ENCODE peak calls at places on chromosome 16, in eight cellular contexts. D is lower leg skin, H is adrenal gland, Y is B cell, W is left ventricle myocardium inferior, I is nephron progenitor cell, M is pancreas, T is MM.1S. U is an unnamed sample.

GRCh38 chr16:31177136-31177535 is 2.8 kb upstream of the FUS start:
- DNase-seq in D (no peak), H (peak; percentile 53), Y (no peak), W (no peak), I (no peak), M (no peak), T (no peak), U (peak; percentile 57)

GRCh38 chr16:85524630-85525463 is 88.3 kb upstream of the GSE1 start:
- DNase-seq in D (no peak), H (no peak), Y (peak; percentile 25), W (no peak), I (no peak), M (no peak), T (no peak), U (peak; percentile 91)

GRCh38 chr16:19874816-19875546 is 9.7 kb downstream of the GPRC5B start:
- DNase-seq in D (no peak), H (no peak), Y (no peak), W (no peak), I (no peak), M (no peak), T (no peak), U (no peak)

GRCh38 chr16:30104090-30104489 is 8.1 kb upstream of the YPEL3 start:
- DNase-seq in D (no peak), H (no peak), Y (no peak), W (no peak), I (no peak), M (no peak), T (no peak), U (no peak)

GRCh38 chr16:85446846-85447656 is 166.1 kb upstream of the GSE1 start:
- DNase-seq in D (no peak), H (no peak), Y (peak; percentile 72), W (no peak), I (no peak), M (peak; percentile 41), T (peak; percentile 78), U (no peak)

GRCh38 chr16:49443576-49443975 is 70.0 kb downstream of the C16orf78 start:
- DNase-seq in D (no peak), H (no peak), Y (no peak), W (no peak), I (no peak), M (no peak), T (no peak), U (no peak)

GRCh38 chr16:24686678-24687077 is 42.8 kb upstream of the TNRC6A start:
- DNase-seq in D (no peak), H (no peak), Y (no peak), W (no peak), I (no peak), M (no peak), T (no peak), U (no peak)

GRCh38 chr16:74667215-74667765 is 613 bp upstream of the RFWD3 start:
- DNase-seq in D (no peak), H (no peak), Y (peak; percentile 37), W (peak; percentile 24), I (peak; percentile 27), M (peak; percentile 9), T (peak; percentile 11), U (peak; percentile 15)

GRCh38 chr16:46673320-46674013 is 15.5 kb downstream of the VPS35 start:
- DNase-seq in D (no peak), H (peak; percentile 47), Y (peak; percentile 77), W (no peak), I (peak; percentile 41), M (no peak), T (peak; percentile 31), U (peak; percentile 69)

GRCh38 chr16:57422026-57422944 is 17.7 kb downstream of the CCL17 start:
- DNase-seq in D (peak; percentile 39), H (no peak), Y (no peak), W (no peak), I (peak; percentile 39), M (peak; percentile 39), T (no peak), U (peak; percentile 69)

GRCh38 chr16:75535211-75535843 is 581 bp downstream of the CHST5 start:
- DNase-seq in D (no peak), H (no peak), Y (no peak), W (no peak), I (no peak), M (no peak), T (no peak), U (no peak)

GRCh38 chr16:59290718-59291117 is 556.6 kb upstream of the GOT2 start:
- DNase-seq in D (no peak), H (no peak), Y (no peak), W (no peak), I (no peak), M (no peak), T (no peak), U (no peak)

GRCh38 chr16:50567651-50568050 is 19.5 kb downstream of the NKD1 start:
- DNase-seq in D (no peak), H (no peak), Y (no peak), W (no peak), I (no peak), M (no peak), T (no peak), U (no peak)

GRCh38 chr16:13864689-13865088 is 55.3 kb upstream of the ERCC4 start:
- DNase-seq in D (no peak), H (no peak), Y (no peak), W (no peak), I (no peak), M (no peak), T (no peak), U (no peak)

GRCh38 chr16:252366-253337 is 18.0 kb downstream of the FAM234A start:
- DNase-seq in D (no peak), H (no peak), Y (peak; percentile 32), W (no peak), I (no peak), M (no peak), T (no peak), U (no peak)

GRCh38 chr16:85984947-85985451 is 86.0 kb downstream of the IRF8 start:
- DNase-seq in D (no peak), H (no peak), Y (peak; percentile 52), W (no peak), I (no peak), M (no peak), T (no peak), U (no peak)

GRCh38 chr16:21226749-21227148 is 6.8 kb upstream of the ANKS4B start:
- DNase-seq in D (no peak), H (no peak), Y (no peak), W (no peak), I (no peak), M (no peak), T (no peak), U (no peak)

GRCh38 chr16:11224894-11225676 is 30.9 kb downstream of the SOCS1 start:
- DNase-seq in D (no peak), H (peak; percentile 59), Y (peak; percentile 87), W (peak; percentile 26), I (no peak), M (no peak), T (peak; percentile 79), U (no peak)

GRCh38 chr16:24717411-24717810 is 12.0 kb upstream of the TNRC6A start:
- DNase-seq in D (no peak), H (no peak), Y (no peak), W (no peak), I (no peak), M (no peak), T (no peak), U (no peak)

DNA sequence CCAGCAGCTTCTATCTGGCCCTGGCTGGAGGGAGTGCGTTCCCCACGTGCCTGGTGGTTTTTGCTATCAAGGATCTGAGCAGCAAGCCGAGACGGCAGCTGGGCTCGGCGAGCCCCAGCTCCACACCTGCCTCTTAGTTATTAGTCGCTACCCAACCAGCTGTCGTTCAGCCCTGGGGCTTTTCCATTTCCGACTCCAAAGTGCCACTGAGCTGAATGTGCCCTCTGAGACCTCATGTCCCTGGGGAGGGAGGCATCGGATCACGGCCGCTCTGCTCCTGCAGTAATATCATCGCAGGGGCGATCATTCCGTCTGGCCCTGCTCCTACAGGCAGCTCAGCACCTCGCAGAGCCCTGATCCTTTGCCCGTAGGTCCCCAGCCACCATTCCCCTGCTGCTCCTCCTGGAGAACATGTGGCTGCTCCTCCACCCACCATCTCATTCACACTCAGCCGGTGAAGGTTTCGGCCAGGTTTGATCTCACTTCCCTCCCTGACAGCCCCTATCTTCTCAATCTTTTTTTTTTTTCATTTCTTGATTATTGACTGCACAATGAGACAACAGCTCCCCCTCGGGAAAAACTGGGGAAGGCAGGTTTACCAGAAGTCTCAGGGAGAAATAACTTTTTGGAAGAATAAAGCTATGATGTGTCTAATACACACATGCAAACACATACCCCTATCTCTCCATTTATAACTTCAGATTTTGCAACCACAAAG is 86.7 kb downstream of the ZFHX3 start:
- DNase-seq in D (no peak), H (no peak), Y (no peak), W (no peak), I (no peak), M (no peak), T (no peak), U (peak; percentile 16)
- TF ChIP-seq CTCF in D (no peak), H (peak; percentile 46), Y (no peak), W (peak; percentile 38), I (no peak), M (no peak), T (no peak), U (peak; percentile 19)

GRCh38 chr16:4682616-4683254 is 10.6 kb upstream of the NUDT16L1 start:
- DNase-seq in D (no peak), H (peak; percentile 67), Y (no peak), W (no peak), I (peak; percentile 77), M (no peak), T (no peak), U (peak; percentile 49)
- TF ChIP-seq CTCF in D (no peak), H (peak; percentile 75), Y (peak; percentile 16), W (peak; percentile 40), I (peak; percentile 60), M (no peak), T (no peak), U (peak; percentile 20)

DNA sequence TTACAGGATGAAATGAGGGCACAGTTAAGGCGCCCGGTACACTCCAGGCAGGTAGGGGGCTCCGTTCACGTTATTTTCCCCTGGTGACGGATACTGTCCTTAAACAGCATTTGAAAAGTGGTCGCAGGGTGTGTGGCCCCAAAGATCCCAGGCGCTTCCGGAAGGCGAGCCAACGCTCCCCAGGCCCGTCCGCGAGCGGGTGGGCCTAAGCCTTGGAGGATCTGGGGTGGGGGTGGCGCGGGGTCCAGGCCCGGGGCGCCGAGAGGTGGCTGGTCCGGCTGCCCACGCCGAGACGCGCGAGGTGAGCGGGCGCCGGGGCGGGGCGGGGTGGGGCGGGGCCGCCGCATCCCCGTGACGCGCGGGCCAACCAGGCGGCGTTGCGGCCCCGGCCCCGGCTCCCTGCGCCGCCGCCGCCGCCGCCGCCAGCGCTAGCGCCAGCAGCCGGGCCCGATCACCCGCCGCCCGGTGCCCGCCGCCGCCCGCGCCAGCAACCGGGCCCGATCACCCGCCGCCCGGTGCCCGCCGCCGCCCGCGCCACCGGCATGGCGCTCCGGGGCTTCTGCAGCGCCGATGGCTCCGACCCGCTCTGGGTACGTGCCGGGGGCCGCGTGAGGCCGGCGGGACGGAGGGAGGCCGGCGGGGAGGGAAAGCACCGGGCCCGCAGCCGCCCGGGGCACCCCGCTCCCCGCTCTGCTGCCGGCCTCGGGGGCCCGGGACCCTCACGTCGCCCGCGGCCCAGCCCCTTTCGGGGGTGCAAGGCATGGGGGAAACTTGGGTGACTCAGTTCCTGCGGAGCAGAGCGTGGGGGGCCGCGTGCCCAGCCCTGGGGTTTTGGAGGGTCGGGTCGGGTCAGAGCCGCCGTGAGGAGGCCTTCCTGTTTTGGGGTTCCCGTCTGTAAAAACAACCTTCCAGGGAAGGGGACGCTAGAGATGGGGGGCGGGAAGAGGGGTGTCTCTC is at the start of gene ABCC1:
- DNase-seq in D (no peak), H (no peak), Y (peak; percentile 85), W (peak; percentile 55), I (peak; percentile 67), M (peak; percentile 30), T (peak; percentile 51), U (no peak)
- TF ChIP-seq CTCF in D (no peak), H (no peak), Y (peak; percentile 19), W (no peak), I (no peak), M (no peak), T (no peak), U (no peak)

GRCh38 chr16:2469399-2470233 is 1.5 kb upstream of the NTN3 start:
- DNase-seq in D (no peak), H (no peak), Y (no peak), W (no peak), I (no peak), M (no peak), T (no peak), U (no peak)
- TF ChIP-seq CTCF in D (no peak), H (no peak), Y (no peak), W (no peak), I (no peak), M (no peak), T (no peak), U (no peak)

U was measured in MCF 10A.